ENCODE peak calls at places on chromosome 4, in nine cellular contexts. J is H9; O is adrenal gland; V is CD8-positive, alpha-beta memory T cell; W is A549; F is iPS DF 6.9; N is colonic mucosa; C is right cardiac atrium; S is hepatocyte. K is an unnamed sample.
A peak's percentile ranks its signal among the peaks of the same experiment; 100 is the strongest.

GRCh38 chr4:25144870-25145481 is 15.3 kb downstream of the SEPSECS start:
- DNase-seq in C (no peak), W (peak; percentile 28), V (no peak), N (no peak), F (no peak), S (peak; percentile 41), J (no peak), O (no peak), K (peak; percentile 37)

GRCh38 chr4:17013382-17014006 is 115.0 kb upstream of the LDB2 start:
- DNase-seq in V (no peak), W (no peak), O (no peak), J (no peak), S (no peak), C (no peak), F (no peak), N (no peak), K (no peak)

GRCh38 chr4:6953751-6954380 is 44.2 kb downstream of the TBC1D14 start:
- DNase-seq in J (peak; percentile 89), W (no peak), C (peak; percentile 94), V (no peak), S (peak; percentile 75), N (peak; percentile 93), F (no peak), O (peak; percentile 92), K (peak; percentile 87)

GRCh38 chr4:52037730-52038108 is 380 bp downstream of the SGCB start:
- DNase-seq in S (no peak), O (peak; percentile 31), F (no peak), J (peak; percentile 64), V (peak; percentile 45), C (peak; percentile 75), W (peak; percentile 18), N (peak; percentile 33), K (peak; percentile 6)

GRCh38 chr4:26753642-26754041 is 107.0 kb upstream of the STIM2 start:
- DNase-seq in J (no peak), O (no peak), V (no peak), S (peak; percentile 39), F (no peak), C (peak; percentile 61), N (no peak), W (no peak), K (no peak)

GRCh38 chr4:7625073-7625472 is 190.3 kb upstream of the PSAPL1 start:
- DNase-seq in N (no peak), W (no peak), F (no peak), S (no peak), O (no peak), J (no peak), V (no peak), C (no peak), K (no peak)

GRCh38 chr4:147639388-147639787 is 22.2 kb downstream of the TMEM184C start:
- DNase-seq in O (no peak), J (no peak), C (no peak), W (no peak), N (no peak), F (no peak), V (no peak), S (no peak), K (no peak)

GRCh38 chr4:168656055-168656660 is 159.3 kb downstream of the PALLD start:
- DNase-seq in F (no peak), N (no peak), S (no peak), O (no peak), J (no peak), W (no peak), C (no peak), V (no peak), K (no peak)

GRCh38 chr4:126560794-126561193 is 1072.0 kb upstream of the INTU start:
- DNase-seq in W (no peak), F (no peak), N (no peak), J (no peak), S (no peak), V (no peak), C (no peak), O (no peak), K (no peak)

GRCh38 chr4:13371050-13371449 is 113.1 kb downstream of the RAB28 start:
- DNase-seq in V (no peak), O (no peak), J (no peak), W (no peak), F (no peak), N (no peak), S (no peak), C (no peak), K (no peak)

GRCh38 chr4:41795796-41796195 is 47.3 kb upstream of the PHOX2B start:
- DNase-seq in N (no peak), W (no peak), V (no peak), S (no peak), J (no peak), O (no peak), F (no peak), C (no peak), K (no peak)

GRCh38 chr4:84499065-84499982 is at the start of gene NKX6-1:
- DNase-seq in J (peak; percentile 95), W (peak; percentile 53), N (peak; percentile 64), C (peak; percentile 85), O (peak; percentile 60), V (no peak), S (peak; percentile 83), F (no peak), K (peak; percentile 40)

GRCh38 chr4:53682908-53683307 is 91.6 kb upstream of the LNX1 start:
- DNase-seq in F (no peak), J (no peak), C (no peak), N (no peak), W (no peak), S (no peak), V (no peak), O (no peak), K (no peak)

GRCh38 chr4:159141193-159141592 is 38.3 kb downstream of the RAPGEF2 start:
- DNase-seq in C (no peak), S (peak; percentile 10), F (no peak), W (no peak), V (no peak), N (no peak), J (no peak), O (no peak), K (no peak)

GRCh38 chr4:139223682-139224317 is 46.8 kb upstream of the ELF2 start:
- DNase-seq in S (peak; percentile 14), J (no peak), C (peak; percentile 80), O (peak; percentile 14), V (no peak), W (no peak), N (no peak), F (no peak), K (no peak)

GRCh38 chr4:8433181-8433580 is 7.3 kb downstream of the ACOX3 start:
- DNase-seq in C (no peak), F (no peak), O (no peak), N (no peak), W (no peak), V (no peak), J (no peak), S (no peak), K (no peak)

GRCh38 chr4:111631157-111631999 is 513.9 kb upstream of the FAM241A start:
- DNase-seq in J (no peak), S (peak; percentile 39), O (no peak), N (no peak), V (no peak), C (no peak), F (no peak), W (no peak), K (no peak)

GRCh38 chr4:115121351-115122043 is 8.1 kb upstream of the NDST4 start:
- DNase-seq in F (no peak), N (no peak), C (no peak), V (no peak), O (no peak), W (no peak), S (no peak), J (no peak), K (no peak)

GRCh38 chr4:2796261-2797187 is 3.6 kb downstream of the SH3BP2 start:
- DNase-seq in N (peak; percentile 90), F (no peak), O (peak; percentile 76), C (peak; percentile 78), V (peak; percentile 29), S (peak; percentile 75), J (no peak), W (no peak), K (peak; percentile 92)

GRCh38 chr4:186904104-186904503 is 180.4 kb upstream of the FAT1 start:
- DNase-seq in V (no peak), J (no peak), F (no peak), W (peak; percentile 51), C (no peak), S (peak; percentile 16), O (no peak), N (no peak), K (no peak)

GRCh38 chr4:61541474-61541873 is 341.3 kb downstream of the ADGRL3 start:
- DNase-seq in F (no peak), O (no peak), S (peak; percentile 41), C (no peak), W (no peak), N (no peak), V (no peak), J (no peak), K (no peak)

GRCh38 chr4:84751707-84752106 is 168.8 kb downstream of the CDS1 start:
- DNase-seq in W (no peak), S (no peak), J (no peak), N (no peak), C (no peak), F (no peak), O (no peak), V (no peak), K (no peak)

GRCh38 chr4:73707918-73708577 is 32.3 kb upstream of the CXCL8 start:
- DNase-seq in O (peak; percentile 84), W (peak; percentile 34), S (peak; percentile 66), F (no peak), C (peak; percentile 89), V (no peak), N (peak; percentile 68), J (no peak), K (peak; percentile 65)
- H3K4me1 ChIP-seq in O (peaks cover 15% of the 10 kb centered on the region), W (peaks cover 54% of the 10 kb centered on the region), S (no peaks in the 10 kb centered on the region), F (no peaks in the 10 kb centered on the region), C (no peaks in the 10 kb centered on the region), V (no peaks in the 10 kb centered on the region), N (no peaks in the 10 kb centered on the region), J (peaks cover 9% of the 10 kb centered on the region), K (no peaks in the 10 kb centered on the region)

GRCh38 chr4:145929415-145930178 is 9.0 kb downstream of the ZNF827 start:
- DNase-seq in V (no peak), O (peak; percentile 63), F (no peak), N (no peak), W (no peak), C (no peak), S (no peak), J (no peak), K (no peak)
- H3K4me1 ChIP-seq in V (no peaks in the 10 kb centered on the region), O (peaks cover 17% of the 10 kb centered on the region), F (no peaks in the 10 kb centered on the region), N (no peaks in the 10 kb centered on the region), W (peaks cover 4% of the 10 kb centered on the region), C (peaks cover 2% of the 10 kb centered on the region), S (peaks cover 29% of the 10 kb centered on the region), J (peaks cover 8% of the 10 kb centered on the region), K (peaks cover 5% of the 10 kb centered on the region)

GRCh38 chr4:4859010-4859798 is at the start of gene MSX1:
- DNase-seq in O (peak; percentile 91), C (peak; percentile 95), V (no peak), W (peak; percentile 72), N (peak; percentile 85), S (peak; percentile 94), J (peak; percentile 96), F (peak; percentile 85), K (peak; percentile 65)
- H3K4me1 ChIP-seq in O (peaks cover 14% of the 10 kb centered on the region), C (no peaks in the 10 kb centered on the region), V (peaks cover 9% of the 10 kb centered on the region), W (no peaks in the 10 kb centered on the region), N (peaks cover 7% of the 10 kb centered on the region), S (peaks cover 15% of the 10 kb centered on the region), J (peaks cover 3% of the 10 kb centered on the region), F (no peaks in the 10 kb centered on the region), K (peaks cover 8% of the 10 kb centered on the region)

DNA sequence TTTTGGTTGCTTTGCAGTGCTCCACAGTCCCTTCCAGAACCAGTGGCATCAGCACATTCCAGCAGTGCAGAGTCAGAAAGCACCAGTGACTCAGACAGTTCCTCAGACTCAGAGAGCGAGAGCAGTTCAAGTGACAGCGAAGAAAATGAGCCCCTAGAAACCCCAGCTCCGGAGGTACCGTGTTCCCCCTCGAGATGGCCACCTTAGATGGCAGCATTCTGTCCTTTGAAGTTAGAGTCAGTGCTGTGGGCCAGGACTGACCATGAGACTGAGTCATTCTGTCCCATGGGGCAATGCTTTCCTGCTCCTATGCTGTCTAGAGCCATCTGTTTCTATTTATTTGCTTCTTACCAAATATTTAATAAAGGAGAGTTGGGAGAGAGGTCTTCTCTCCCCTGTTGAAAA is 112.3 kb downstream of the KLHL8 start:
- DNase-seq in W (peak; percentile 18), O (peak; percentile 74), F (no peak), C (no peak), N (no peak), S (peak; percentile 72), J (no peak), V (no peak), K (peak; percentile 48)
- H3K4me1 ChIP-seq in W (peaks cover 39% of the 10 kb centered on the region), O (peaks cover 27% of the 10 kb centered on the region), F (no peaks in the 10 kb centered on the region), C (peaks cover 6% of the 10 kb centered on the region), N (peaks cover 8% of the 10 kb centered on the region), S (peaks cover 45% of the 10 kb centered on the region), J (no peaks in the 10 kb centered on the region), V (peaks cover 22% of the 10 kb centered on the region), K (peaks cover 2% of the 10 kb centered on the region)